ENCODE peak calls at places on chromosomes 3 and 15, in six cellular contexts. B, L, P, S, E and J are unnamed samples.

GRCh38 chr3:72335458-72336050 is 512.7 kb downstream of the SHQ1 start:
- DNase-seq in E (no peak), S (no peak), B (no peak), P (no peak), L (no peak), J (no peak)

GRCh38 chr3:74532446-74532845 is 82.0 kb downstream of the CNTN3 start:
- DNase-seq in E (no peak), P (peak), L (no peak), B (no peak), S (no peak), J (no peak)

GRCh38 chr3:29503969-29504368 is 223.1 kb downstream of the RBMS3 start:
- DNase-seq in S (no peak), E (no peak), B (no peak), P (no peak), L (peak), J (no peak)

GRCh38 chr3:148992027-148992634 is 791 bp downstream of the GYG1 start:
- DNase-seq in E (no peak), P (peak), B (peak), L (peak), S (peak), J (peak)

GRCh38 chr3:142088522-142088921 is 60.8 kb downstream of the TFDP2 start:
- DNase-seq in L (no peak), B (peak), E (no peak), P (peak), S (no peak), J (no peak)

GRCh38 chr3:185820973-185821758 is 3.7 kb downstream of the IGF2BP2 start:
- DNase-seq in B (no peak), E (no peak), L (no peak), S (no peak), P (peak), J (peak)

GRCh38 chr15:78243491-78243941 is 9.2 kb upstream of the ACSBG1 start:
- DNase-seq in E (no peak), B (peak), S (no peak), P (peak), L (peak), J (no peak)

GRCh38 chr3:159882367-159882766 is 106.3 kb upstream of the IL12A start:
- DNase-seq in S (no peak), L (no peak), E (peak), P (no peak), B (no peak), J (no peak)

GRCh38 chr3:186193534-186194450 is 84.9 kb upstream of the ETV5 start:
- DNase-seq in L (peak), S (peak), B (peak), P (no peak), E (no peak), J (peak)

GRCh38 chr3:157081681-157082210 is 78.2 kb downstream of the CCNL1 start:
- DNase-seq in E (peak), P (peak), L (peak), B (peak), S (peak), J (peak)

GRCh38 chr3:188126931-188127330 is 27.0 kb upstream of the LPP start:
- DNase-seq in E (no peak), L (no peak), B (no peak), P (no peak), S (no peak), J (no peak)

GRCh38 chr3:46910166-46910760 is 32.7 kb downstream of the PTH1R start:
- DNase-seq in P (no peak), L (peak), B (no peak), S (peak), E (no peak), J (no peak)

GRCh38 chr15:68479406-68479805 is 47.4 kb upstream of the ITGA11 start:
- DNase-seq in S (no peak), L (peak), B (no peak), P (no peak), E (peak), J (peak)

GRCh38 chr3:134350861-134351311 is 23.4 kb downstream of the AMOTL2 start:
- DNase-seq in B (no peak), E (no peak), L (peak), S (no peak), P (peak), J (no peak)

GRCh38 chr3:189167027-189167766 is 4.6 kb upstream of the TPRG1 start:
- DNase-seq in S (peak), E (no peak), L (no peak), P (peak), B (peak), J (peak)

GRCh38 chr3:43072361-43072760 is 33.5 kb downstream of the POMGNT2 start:
- DNase-seq in P (no peak), S (no peak), E (no peak), L (no peak), B (no peak), J (no peak)

GRCh38 chr3:20622304-20622703 is 436.3 kb upstream of the SGO1 start:
- DNase-seq in B (peak), P (peak), S (no peak), L (no peak), E (no peak), J (no peak)
- TF ChIP-seq CTCF in B (peak), P (no peak), S (no peak), L (no peak), E (no peak), J (no peak)

DNA sequence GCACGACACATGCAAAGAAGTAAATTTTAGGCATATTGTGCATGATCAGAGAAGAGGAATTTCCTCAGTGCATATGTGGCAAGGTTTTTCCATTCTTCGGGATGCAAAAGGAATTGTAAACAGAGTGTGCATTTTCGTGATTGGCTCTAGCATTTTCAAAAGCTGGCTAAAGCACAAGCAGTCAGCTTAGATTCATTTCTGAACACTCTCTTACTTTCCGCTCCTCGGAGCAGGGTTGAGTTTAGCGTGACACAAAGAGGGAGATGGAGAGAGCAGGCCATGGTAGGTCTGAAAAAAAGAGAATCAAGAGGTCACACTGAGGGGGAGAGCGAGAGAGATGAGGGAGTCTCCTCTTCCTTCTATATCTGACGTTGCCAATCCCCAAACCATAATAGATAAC is 128.1 kb downstream of the ADAMTS9 start:
- DNase-seq in B (no peak), L (no peak), E (no peak), S (no peak), P (no peak), J (no peak)
- H3K4me3 ChIP-seq in B (no peak), L (no peak), E (no peak), S (no peak), P (no peak), J (no peak)

DNA sequence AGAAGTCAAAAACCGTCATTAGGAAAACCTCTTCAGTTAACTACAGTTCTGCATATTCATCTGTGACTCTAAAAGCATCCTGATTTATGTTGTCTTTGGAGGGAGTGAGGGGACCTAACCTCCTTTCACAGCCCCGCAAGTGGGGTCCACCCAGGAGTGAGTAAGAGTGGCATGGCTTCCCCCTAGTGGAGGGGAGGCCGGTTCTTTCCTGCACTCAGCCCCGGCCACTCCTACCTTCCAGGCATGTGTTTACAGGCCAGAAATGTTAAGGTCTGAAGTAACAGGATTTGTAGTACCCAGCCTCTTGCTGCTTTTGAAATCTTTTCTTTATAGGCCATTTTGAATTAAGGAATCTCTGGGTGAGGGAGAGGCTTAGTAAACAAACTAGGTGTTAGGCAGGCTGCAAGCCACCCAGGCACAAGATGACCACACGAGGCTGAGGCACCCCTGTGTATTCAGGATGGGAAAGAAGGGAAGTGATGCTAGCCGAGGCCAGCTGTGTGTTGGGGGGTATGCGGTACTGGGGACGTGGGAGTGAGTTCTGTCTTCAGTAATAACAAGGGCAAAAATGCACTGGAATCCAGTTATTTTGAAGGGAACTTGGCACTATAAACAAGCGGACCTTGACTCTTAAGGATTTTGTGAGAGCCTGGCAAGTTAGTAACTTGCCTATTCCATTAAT is 50.5 kb downstream of the CTDSPL start:
- DNase-seq in E (no peak), S (peak), P (peak), L (no peak), B (peak), J (no peak)
- TF ChIP-seq CTCF in E (no peak), S (peak), P (peak), L (no peak), B (peak), J (peak)

DNA sequence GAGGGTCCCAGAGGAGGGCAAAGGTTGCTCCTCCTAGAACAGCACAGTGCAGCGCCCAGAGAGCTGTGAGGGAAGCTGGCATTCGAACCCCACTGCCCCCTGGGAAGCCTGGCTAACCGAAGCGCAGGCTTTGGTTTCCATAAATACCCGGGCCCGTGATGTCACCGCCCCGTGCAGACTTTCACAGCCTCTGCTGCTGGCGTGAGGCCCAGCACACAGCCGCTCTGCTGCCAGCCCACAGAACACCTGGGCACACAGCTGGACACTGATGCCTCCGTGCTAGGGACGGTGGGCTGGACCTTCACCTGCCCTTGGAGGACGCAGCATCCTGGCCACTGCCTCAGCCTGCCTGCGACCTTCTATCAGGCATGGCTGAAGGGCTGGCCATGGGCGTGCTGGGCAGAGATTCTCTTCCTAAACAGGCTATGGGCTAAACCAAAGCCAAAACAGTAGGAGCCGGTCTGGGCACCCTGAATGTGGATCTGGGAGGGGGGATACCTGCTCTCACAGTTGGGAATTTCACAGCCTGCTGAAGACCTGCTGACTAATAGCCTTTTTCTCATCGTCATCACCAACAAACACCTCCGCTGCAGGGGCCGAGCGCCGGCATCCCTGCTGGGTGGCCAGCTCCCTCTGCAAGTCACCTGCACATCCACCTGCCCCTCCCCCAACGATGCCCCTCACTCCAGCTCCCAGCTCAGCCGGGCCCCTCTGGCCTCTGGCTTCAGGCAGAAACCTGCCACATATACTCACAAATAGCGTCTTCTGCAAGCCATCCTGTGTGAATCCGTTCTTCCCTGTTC is 789 bp downstream of the IQSEC1 start:
- DNase-seq in P (peak), S (no peak), L (peak), E (no peak), B (peak), J (no peak)
- H3K4me3 ChIP-seq in P (no peak), S (no peak), L (no peak), E (peak), B (peak), J (no peak)